ENCODE peak calls at places on chromosomes 2 and 18, in eight cellular contexts. One of them, this sample, is unnamed.

GRCh38 chr2:173210270-173211196 is 134.9 kb downstream of the MAP3K20 start:
- DNase-seq in amygdala: no peak
- DNase-seq in NCI-H187: peak; percentile 9
- DNase-seq in H54: peak; percentile 65
- DNase-seq in nephron progenitor cell: peak; percentile 57
- DNase-seq in GM18507: peak; percentile 35
- DNase-seq in stimulated activated CD4-positive, alpha-beta T cell treated with anti-CD3 and anti-CD28 coated beads, Interleukin-15, amount 100 ng/mL, for 24 hours: peak; percentile 57
- DNase-seq in kidney: no peak
- DNase-seq in this sample: peak; percentile 65

GRCh38 chr2:47155091-47155876 is at the start of gene STPG4:
- DNase-seq in GM18507: no peak
- DNase-seq in kidney: no peak
- DNase-seq in H54: no peak
- DNase-seq in amygdala: no peak
- DNase-seq in nephron progenitor cell: no peak
- DNase-seq in NCI-H187: no peak
- DNase-seq in stimulated activated CD4-positive, alpha-beta T cell treated with anti-CD3 and anti-CD28 coated beads, Interleukin-15, amount 100 ng/mL, for 24 hours: no peak
- DNase-seq in this sample: no peak

GRCh38 chr18:10792181-10792580 is 266.4 kb downstream of the NAPG start:
- DNase-seq in H54: no peak
- DNase-seq in nephron progenitor cell: no peak
- DNase-seq in amygdala: no peak
- DNase-seq in kidney: no peak
- DNase-seq in NCI-H187: no peak
- DNase-seq in stimulated activated CD4-positive, alpha-beta T cell treated with anti-CD3 and anti-CD28 coated beads, Interleukin-15, amount 100 ng/mL, for 24 hours: no peak
- DNase-seq in GM18507: no peak
- DNase-seq in this sample: no peak

GRCh38 chr2:20346565-20347127 is 4.0 kb downstream of the PUM2 start:
- DNase-seq in GM18507: no peak
- DNase-seq in H54: no peak
- DNase-seq in amygdala: no peak
- DNase-seq in kidney: no peak
- DNase-seq in stimulated activated CD4-positive, alpha-beta T cell treated with anti-CD3 and anti-CD28 coated beads, Interleukin-15, amount 100 ng/mL, for 24 hours: no peak
- DNase-seq in NCI-H187: no peak
- DNase-seq in nephron progenitor cell: no peak
- DNase-seq in this sample: no peak

GRCh38 chr18:25805939-25806338 is 284.5 kb downstream of the SS18 start:
- DNase-seq in kidney: no peak
- DNase-seq in stimulated activated CD4-positive, alpha-beta T cell treated with anti-CD3 and anti-CD28 coated beads, Interleukin-15, amount 100 ng/mL, for 24 hours: no peak
- DNase-seq in amygdala: no peak
- DNase-seq in GM18507: no peak
- DNase-seq in NCI-H187: no peak
- DNase-seq in nephron progenitor cell: no peak
- DNase-seq in H54: no peak
- DNase-seq in this sample: no peak

GRCh38 chr18:54127759-54128378 is 96.6 kb downstream of the MBD2 start:
- DNase-seq in nephron progenitor cell: peak; percentile 48
- DNase-seq in H54: peak; percentile 7
- DNase-seq in NCI-H187: no peak
- DNase-seq in GM18507: no peak
- DNase-seq in stimulated activated CD4-positive, alpha-beta T cell treated with anti-CD3 and anti-CD28 coated beads, Interleukin-15, amount 100 ng/mL, for 24 hours: peak; percentile 24
- DNase-seq in kidney: no peak
- DNase-seq in amygdala: no peak
- DNase-seq in this sample: peak; percentile 51

GRCh38 chr2:168796583-168797285 is 5.7 kb upstream of the NOSTRIN start:
- DNase-seq in NCI-H187: no peak
- DNase-seq in GM18507: no peak
- DNase-seq in H54: no peak
- DNase-seq in amygdala: no peak
- DNase-seq in stimulated activated CD4-positive, alpha-beta T cell treated with anti-CD3 and anti-CD28 coated beads, Interleukin-15, amount 100 ng/mL, for 24 hours: no peak
- DNase-seq in kidney: no peak
- DNase-seq in nephron progenitor cell: no peak
- DNase-seq in this sample: no peak

GRCh38 chr2:219418570-219419189 is 503 bp downstream of the DES start:
- DNase-seq in amygdala: no peak
- DNase-seq in GM18507: no peak
- DNase-seq in NCI-H187: no peak
- DNase-seq in kidney: no peak
- DNase-seq in nephron progenitor cell: peak; percentile 40
- DNase-seq in stimulated activated CD4-positive, alpha-beta T cell treated with anti-CD3 and anti-CD28 coated beads, Interleukin-15, amount 100 ng/mL, for 24 hours: no peak
- DNase-seq in H54: no peak
- DNase-seq in this sample: no peak

GRCh38 chr2:238228700-238229099 is 11.1 kb downstream of the HES6 start:
- DNase-seq in H54: no peak
- DNase-seq in nephron progenitor cell: no peak
- DNase-seq in kidney: no peak
- DNase-seq in GM18507: no peak
- DNase-seq in stimulated activated CD4-positive, alpha-beta T cell treated with anti-CD3 and anti-CD28 coated beads, Interleukin-15, amount 100 ng/mL, for 24 hours: no peak
- DNase-seq in NCI-H187: no peak
- DNase-seq in amygdala: no peak
- DNase-seq in this sample: no peak

GRCh38 chr2:152012697-152013096 is 86.1 kb downstream of the CACNB4 start:
- DNase-seq in stimulated activated CD4-positive, alpha-beta T cell treated with anti-CD3 and anti-CD28 coated beads, Interleukin-15, amount 100 ng/mL, for 24 hours: no peak
- DNase-seq in kidney: no peak
- DNase-seq in GM18507: no peak
- DNase-seq in nephron progenitor cell: no peak
- DNase-seq in H54: no peak
- DNase-seq in NCI-H187: no peak
- DNase-seq in amygdala: no peak
- DNase-seq in this sample: no peak

GRCh38 chr2:61889212-61889956 is 928 bp upstream of the CCT4 start:
- DNase-seq in GM18507: no peak
- DNase-seq in NCI-H187: no peak
- DNase-seq in amygdala: no peak
- DNase-seq in H54: no peak
- DNase-seq in nephron progenitor cell: peak; percentile 15
- DNase-seq in stimulated activated CD4-positive, alpha-beta T cell treated with anti-CD3 and anti-CD28 coated beads, Interleukin-15, amount 100 ng/mL, for 24 hours: no peak
- DNase-seq in kidney: peak; percentile 74
- DNase-seq in this sample: peak; percentile 39

GRCh38 chr2:171146633-171147032 is 14.1 kb downstream of the TLK1 start:
- DNase-seq in stimulated activated CD4-positive, alpha-beta T cell treated with anti-CD3 and anti-CD28 coated beads, Interleukin-15, amount 100 ng/mL, for 24 hours: no peak
- DNase-seq in nephron progenitor cell: no peak
- DNase-seq in amygdala: no peak
- DNase-seq in GM18507: no peak
- DNase-seq in NCI-H187: no peak
- DNase-seq in kidney: no peak
- DNase-seq in H54: no peak
- DNase-seq in this sample: no peak

GRCh38 chr2:151795646-151796240 is 32.5 kb downstream of the ARL5A start:
- DNase-seq in H54: no peak
- DNase-seq in nephron progenitor cell: no peak
- DNase-seq in stimulated activated CD4-positive, alpha-beta T cell treated with anti-CD3 and anti-CD28 coated beads, Interleukin-15, amount 100 ng/mL, for 24 hours: no peak
- DNase-seq in NCI-H187: no peak
- DNase-seq in GM18507: no peak
- DNase-seq in amygdala: no peak
- DNase-seq in kidney: no peak
- DNase-seq in this sample: no peak

GRCh38 chr18:74806700-74807416 is 209.2 kb downstream of the ZNF407 start:
- DNase-seq in GM18507: peak; percentile 23
- DNase-seq in amygdala: no peak
- DNase-seq in NCI-H187: peak; percentile 4
- DNase-seq in nephron progenitor cell: no peak
- DNase-seq in stimulated activated CD4-positive, alpha-beta T cell treated with anti-CD3 and anti-CD28 coated beads, Interleukin-15, amount 100 ng/mL, for 24 hours: no peak
- DNase-seq in kidney: no peak
- DNase-seq in H54: no peak
- DNase-seq in this sample: peak; percentile 14